ENCODE peak calls at places on chromosomes 4 and X, in six cellular contexts. T is stimulated activated naive B cell treated with anti-CD40 and anti-IgM and Interleukin-4, amounts not matched to agents 10 μg/mL and 1 μg/mL and 100 μg/mL, for 72 hours; A is MM.1S; K is T-helper 9 cell; E is non-pigmented ciliary epithelial cell; O is cardiac fibroblast. B is an unnamed sample.

GRCh38 chrX:153560466-153560865 is 38.5 kb downstream of the CCNQ start:
- DNase-seq in T (no peak), A (no peak), K (no peak), E (no peak), O (no peak), B (no peak)

GRCh38 chr4:13872145-13872544 is 244.6 kb upstream of the BOD1L1 start:
- DNase-seq in T (no peak), A (no peak), K (no peak), E (no peak), O (no peak), B (no peak)

GRCh38 chr4:153713840-153714239 is 29.8 kb downstream of the TLR2 start:
- DNase-seq in T (no peak), A (no peak), K (no peak), E (no peak), O (peak), B (no peak)

GRCh38 chrX:140799216-140799615 is 89.7 kb downstream of the LINC00632 start:
- DNase-seq in T (no peak), A (no peak), K (no peak), E (no peak), O (no peak), B (no peak)

GRCh38 chrX:45824471-45824870 is 623.8 kb upstream of the DIPK2B start:
- DNase-seq in T (peak), A (no peak), K (no peak), E (peak), O (peak), B (no peak)

GRCh38 chr4:71553605-71554004 is 214.8 kb downstream of the SLC4A4 start:
- DNase-seq in T (no peak), A (no peak), K (no peak), E (no peak), O (peak), B (no peak)

GRCh38 chrX:24693453-24694202 is at the start of gene POLA1:
- DNase-seq in T (peak), A (peak), K (peak), E (peak), O (peak), B (peak)

GRCh38 chrX:140733766-140734342 is 24.3 kb downstream of the LINC00632 start:
- DNase-seq in T (no peak), A (peak), K (no peak), E (no peak), O (peak), B (no peak)

B was measured in transverse colon.